ENCODE peak calls at places on chromosome 1, in seven cellular contexts. L, Z, T, V, O, Q and X are unnamed samples.

GRCh38 chr1:115330480-115331013 is 7.5 kb downstream of the NGF start:
- DNase-seq in V (peak), Z (no peak), L (no peak), T (peak), O (peak), Q (peak), X (no peak)

GRCh38 chr1:68174173-68175113 is 57.9 kb downstream of the WLS start:
- DNase-seq in L (no peak), Z (no peak), Q (peak), O (peak), T (peak), V (peak), X (peak)

GRCh38 chr1:20721117-20722061 is 3.6 kb upstream of the KIF17 start:
- DNase-seq in Q (no peak), V (no peak), O (no peak), L (no peak), T (no peak), Z (no peak), X (no peak)

GRCh38 chr1:201184734-201185453 is 5.7 kb upstream of the IGFN1 start:
- DNase-seq in Z (peak), O (peak), L (no peak), V (peak), T (peak), Q (peak), X (peak)

GRCh38 chr1:96362623-96363022 is 359.0 kb upstream of the PTBP2 start:
- DNase-seq in Z (no peak), Q (peak), V (peak), T (peak), O (peak), L (no peak), X (no peak)

GRCh38 chr1:159172599-159173291 is 1.3 kb downstream of the CADM3 start:
- DNase-seq in T (no peak), Q (no peak), Z (no peak), L (no peak), V (no peak), O (no peak), X (no peak)

GRCh38 chr1:41714613-41715389 is 203.9 kb downstream of the HIVEP3 start:
- DNase-seq in O (no peak), V (no peak), L (no peak), T (no peak), Q (no peak), Z (no peak), X (no peak)

GRCh38 chr1:7893529-7894180 is 40.8 kb upstream of the UTS2 start:
- DNase-seq in Q (no peak), O (peak), Z (no peak), V (peak), T (peak), L (no peak), X (no peak)

GRCh38 chr1:41955461-41956159 is 36.9 kb upstream of the HIVEP3 start:
- DNase-seq in L (peak), Q (peak), V (peak), O (peak), Z (no peak), T (peak), X (peak)

GRCh38 chr1:55478742-55479141 is 263.6 kb upstream of the USP24 start:
- DNase-seq in Q (no peak), L (no peak), V (no peak), T (peak), O (peak), Z (no peak), X (peak)

GRCh38 chr1:201696217-201696761 is 132.7 kb upstream of the IPO9 start:
- DNase-seq in Q (no peak), O (no peak), T (peak), L (no peak), V (peak), Z (no peak), X (no peak)